ENCODE peak calls at places on chromosomes 4 and X, in eight cellular contexts. Q, X, N, K, S, W, A and Z are unnamed samples.

GRCh38 chrX:153304988-153305736 is 16.4 kb downstream of the PNMA6F start:
- DNase-seq in K (no peak), N (no peak), A (no peak), W (no peak), S (no peak), X (no peak), Q (no peak), Z (no peak)

GRCh38 chr4:180134116-180134866 is 2108.9 kb upstream of the TENM3 start:
- DNase-seq in N (no peak), X (no peak), Q (peak), A (no peak), K (no peak), S (peak), W (no peak), Z (no peak)

GRCh38 chr4:176189891-176190795 is 5.2 kb downstream of the SPATA4 start:
- DNase-seq in K (no peak), N (no peak), X (no peak), S (no peak), A (no peak), Q (no peak), W (no peak), Z (no peak)

GRCh38 chr4:64715741-64716140 is 306.5 kb upstream of the TECRL start:
- DNase-seq in Q (no peak), S (no peak), K (no peak), W (no peak), A (no peak), N (no peak), X (no peak), Z (no peak)

GRCh38 chr4:119286377-119287002 is 35.4 kb downstream of the FABP2 start:
- DNase-seq in X (peak), A (no peak), Q (peak), K (no peak), N (no peak), S (no peak), W (no peak), Z (no peak)

GRCh38 chrX:65690057-65690855 is 22.8 kb downstream of the MSN start:
- DNase-seq in K (no peak), Q (no peak), A (no peak), S (no peak), N (peak), X (peak), W (no peak), Z (no peak)

GRCh38 chr4:78529569-78530209 is 21.9 kb upstream of the ANXA3 start:
- DNase-seq in Q (no peak), X (peak), W (no peak), N (no peak), K (no peak), A (no peak), S (no peak), Z (no peak)

GRCh38 chr4:130808492-130808891 is 1712.5 kb downstream of the C4orf33 start:
- DNase-seq in K (no peak), Q (peak), W (no peak), N (no peak), S (no peak), A (no peak), X (peak), Z (no peak)

GRCh38 chrX:47854474-47854873 is 17.8 kb downstream of the ZNF81 start:
- DNase-seq in A (no peak), Q (no peak), N (no peak), W (no peak), S (peak), K (peak), X (peak), Z (peak)

GRCh38 chr4:138347561-138347960 is 105.4 kb upstream of the SLC7A11 start:
- DNase-seq in X (no peak), Q (no peak), W (no peak), K (no peak), A (no peak), S (no peak), N (no peak), Z (no peak)

GRCh38 chr4:108030332-108030731 is 40.6 kb downstream of the HADH start:
- DNase-seq in K (no peak), N (no peak), A (no peak), S (peak), W (no peak), Q (peak), X (peak), Z (peak)
- TF ChIP-seq CTCF in K (peak), N (no peak), A (peak), S (peak), W (peak), Q (peak), X (peak), Z (peak)

GRCh38 chr4:114180481-114180880 is 201.0 kb upstream of the ARSJ start:
- DNase-seq in Q (peak), W (no peak), N (peak), A (peak), S (peak), K (peak), X (peak), Z (peak)
- TF ChIP-seq CTCF in Q (peak), W (peak), N (peak), A (peak), S (peak), K (peak), X (peak), Z (no peak)

DNA sequence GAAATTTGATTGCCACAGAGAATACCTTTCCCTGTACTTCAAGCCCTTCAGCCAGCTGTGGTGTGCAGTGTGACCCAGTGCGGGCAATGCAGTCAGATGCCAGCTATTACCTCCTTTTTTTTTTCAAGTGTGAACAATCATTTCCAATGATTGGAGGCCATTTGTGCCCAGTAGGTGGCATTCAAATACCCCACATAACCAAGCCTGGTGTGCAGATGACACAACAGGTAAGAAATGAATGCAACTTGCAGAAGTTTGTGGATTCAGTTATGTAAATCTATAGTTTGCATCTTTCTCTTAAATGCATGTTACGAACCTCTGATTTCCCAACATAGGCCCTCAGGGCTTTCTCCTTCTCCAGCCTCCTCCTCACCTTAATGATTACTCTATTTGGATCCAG is 98.0 kb downstream of the CLCN4 start:
- DNase-seq in W (no peak), A (no peak), Q (no peak), S (no peak), X (no peak), K (no peak), N (no peak), Z (no peak)
- TF ChIP-seq CTCF in W (no peak), A (no peak), Q (no peak), S (no peak), X (no peak), K (peak), N (no peak), Z (no peak)

GRCh38 chr4:28788929-28789490 is 1928.4 kb downstream of the STIM2 start:
- DNase-seq in N (no peak), S (no peak), W (no peak), X (no peak), A (no peak), K (no peak), Q (no peak), Z (no peak)
- TF ChIP-seq CTCF in N (no peak), S (no peak), W (no peak), X (no peak), A (no peak), K (no peak), Q (no peak), Z (no peak)

GRCh38 chrX:76454456-76454927 is 27.0 kb downstream of the MAGEE1 start:
- DNase-seq in W (no peak), Q (peak), A (no peak), K (no peak), X (peak), N (no peak), S (peak), Z (no peak)
- TF ChIP-seq CTCF in W (peak), Q (peak), A (peak), K (peak), X (peak), N (no peak), S (peak), Z (peak)

GRCh38 chr4:188956566-188956965 is 817.3 kb downstream of the TRIML1 start:
- DNase-seq in X (no peak), K (no peak), N (no peak), S (no peak), A (no peak), W (no peak), Q (no peak), Z (no peak)
- TF ChIP-seq CTCF in X (no peak), K (no peak), N (no peak), S (no peak), A (no peak), W (no peak), Q (no peak), Z (no peak)

GRCh38 chrX:66914082-66914481 is 275.2 kb upstream of the EDA2R start:
- DNase-seq in X (no peak), S (peak), K (no peak), N (peak), A (no peak), Q (no peak), W (no peak), Z (no peak)

GRCh38 chrX:66918511-66918910 is 279.6 kb upstream of the EDA2R start:
- DNase-seq in N (no peak), X (no peak), A (no peak), K (no peak), Q (no peak), S (no peak), W (no peak), Z (no peak)

GRCh38 chrX:66919280-66919832 is 280.5 kb upstream of the EDA2R start:
- DNase-seq in K (no peak), X (no peak), A (no peak), N (no peak), S (no peak), W (no peak), Q (no peak), Z (no peak)

GRCh38 chrX:66912417-66912816 is 273.5 kb upstream of the EDA2R start:
- DNase-seq in X (no peak), S (no peak), A (no peak), W (no peak), N (no peak), Q (no peak), K (no peak), Z (no peak)

GRCh38 chrX:66915893-66916292 is 277.0 kb upstream of the EDA2R start:
- DNase-seq in X (no peak), Q (no peak), K (no peak), W (no peak), A (no peak), S (no peak), N (no peak), Z (no peak)
- TF ChIP-seq CTCF in X (no peak), Q (no peak), K (no peak), W (no peak), A (no peak), S (no peak), N (no peak), Z (no peak)